ENCODE peak calls at places on chromosomes 3 and 15, in ten cellular contexts. Z, R, C, A, V, D, M, J, Y and E are unnamed samples.

GRCh38 chr15:69034352-69034751 is 19.9 kb downstream of the NOX5 start:
- DNase-seq in A (no peak), V (no peak), M (no peak), Z (no peak), R (no peak), C (no peak), Y (no peak), J (peak; percentile 94), D (no peak), E (no peak)

GRCh38 chr3:158471639-158472294 is 99.2 kb upstream of the MLF1 start:
- DNase-seq in M (no peak), A (no peak), R (no peak), C (no peak), V (no peak), Y (no peak), J (peak; percentile 89), Z (no peak), D (no peak), E (no peak)

GRCh38 chr3:181459516-181459915 is 252.2 kb upstream of the SOX2 start:
- DNase-seq in Y (no peak), M (no peak), V (no peak), C (no peak), Z (no peak), D (no peak), R (no peak), A (no peak), J (no peak), E (no peak)

GRCh38 chr15:85333132-85333831 is 47.1 kb upstream of the AKAP13 start:
- DNase-seq in A (no peak), R (no peak), J (peak; percentile 59), Y (no peak), M (no peak), D (no peak), Z (no peak), V (no peak), C (no peak), E (no peak)

GRCh38 chr15:26357653-26358052 is 415.2 kb downstream of the GABRB3 start:
- DNase-seq in Z (no peak), A (no peak), M (no peak), C (no peak), Y (no peak), R (no peak), J (no peak), D (no peak), V (no peak), E (no peak)

GRCh38 chr3:101066776-101067175 is 73.6 kb upstream of the ABI3BP start:
- DNase-seq in J (peak; percentile 52), Z (no peak), R (no peak), Y (no peak), C (no peak), M (no peak), A (no peak), V (no peak), D (no peak), E (no peak)

GRCh38 chr3:39065197-39065596 is 13.4 kb downstream of the WDR48 start:
- DNase-seq in V (no peak), J (peak; percentile 46), A (no peak), C (peak; percentile 7), D (no peak), M (no peak), Y (no peak), Z (peak; percentile 46), R (peak; percentile 63), E (peak; percentile 82)

GRCh38 chr15:65528461-65529060 is 1.7 kb upstream of the HACD3 start:
- DNase-seq in A (no peak), Y (no peak), D (no peak), R (no peak), J (no peak), M (no peak), C (no peak), V (no peak), Z (no peak), E (no peak)

GRCh38 chr3:32334675-32335074 is 57.0 kb upstream of the CMTM7 start:
- DNase-seq in J (peak; percentile 22), M (no peak), D (no peak), Z (peak; percentile 43), R (peak; percentile 50), A (peak; percentile 28), C (peak; percentile 48), Y (peak; percentile 18), V (no peak), E (peak; percentile 17)

GRCh38 chr3:53046171-53047170 is 598 bp upstream of the SFMBT1 start:
- DNase-seq in Y (peak; percentile 31), V (peak; percentile 79), A (peak; percentile 37), Z (peak; percentile 86), J (peak; percentile 52), C (peak; percentile 47), M (peak; percentile 52), R (peak; percentile 87), D (peak; percentile 88), E (no peak)